ENCODE peak calls at places on chromosome 13, in ten cellular contexts. Q is left ventricle myocardium inferior, X is iPS DF 6.9, I is fibroblast of pulmonary artery, S is cardiac fibroblast, Y is IMR-90, Z is uterus, D is GM23248, P is adrenal gland, U is skeletal muscle cell. M is an unnamed sample.

GRCh38 chr13:31166591-31166990 is 4.9 kb upstream of the HSPH1 start:
- DNase-seq in Q (no peak), X (no peak), I (no peak), S (no peak), Y (peak), Z (no peak), D (no peak), P (no peak), U (no peak), M (no peak)

GRCh38 chr13:51920786-51921185 is 59.0 kb downstream of the CCDC70 start:
- DNase-seq in Q (no peak), X (no peak), I (no peak), S (no peak), Y (no peak), Z (no peak), D (no peak), P (peak), U (no peak), M (no peak)

GRCh38 chr13:110261166-110262081 is 45.5 kb downstream of the COL4A1 start:
- DNase-seq in Q (no peak), X (no peak), I (no peak), S (no peak), Y (no peak), Z (no peak), D (no peak), P (no peak), U (no peak), M (peak)

GRCh38 chr13:66154354-66154753 is 1075.8 kb downstream of the PCDH9 start:
- DNase-seq in Q (no peak), X (no peak), I (no peak), S (no peak), Y (no peak), Z (no peak), D (no peak), P (no peak), U (no peak), M (no peak)

GRCh38 chr13:48902421-48902820 is 73.3 kb upstream of the FNDC3A start:
- DNase-seq in Q (no peak), X (no peak), I (peak), S (peak), Y (peak), Z (no peak), D (peak), P (no peak), U (peak), M (no peak)

GRCh38 chr13:60386250-60386649 is 10.8 kb upstream of the TDRD3 start:
- DNase-seq in Q (no peak), X (no peak), I (no peak), S (no peak), Y (no peak), Z (no peak), D (no peak), P (no peak), U (no peak), M (no peak)

GRCh38 chr13:24630121-24630520 is 50.1 kb upstream of the ATP12A start:
- DNase-seq in Q (no peak), X (no peak), I (no peak), S (no peak), Y (no peak), Z (no peak), D (no peak), P (no peak), U (no peak), M (no peak)

GRCh38 chr13:95604534-95604915 is 40.0 kb downstream of the DZIP1 start:
- DNase-seq in Q (no peak), X (no peak), I (peak), S (no peak), Y (peak), Z (no peak), D (no peak), P (no peak), U (no peak), M (no peak)

GRCh38 chr13:76890036-76890435 is 3.8 kb upstream of the KCTD12 start:
- DNase-seq in Q (no peak), X (no peak), I (peak), S (peak), Y (peak), Z (no peak), D (peak), P (no peak), U (no peak), M (no peak)

GRCh38 chr13:81223784-81224501 is 883.0 kb upstream of the SPRY2 start:
- DNase-seq in Q (no peak), X (no peak), I (no peak), S (no peak), Y (no peak), Z (no peak), D (no peak), P (no peak), U (no peak), M (no peak)

GRCh38 chr13:79228972-79229371 is 177.1 kb downstream of the RBM26 start:
- DNase-seq in Q (no peak), X (no peak), I (no peak), S (no peak), Y (no peak), Z (no peak), D (no peak), P (no peak), U (no peak), M (no peak)

GRCh38 chr13:20161275-20161950 is 561 bp upstream of the GJA3 start:
- DNase-seq in Q (no peak), X (no peak), I (no peak), S (no peak), Y (no peak), Z (no peak), D (peak), P (peak), U (no peak), M (no peak)

GRCh38 chr13:109971745-109972090 is 185.3 kb upstream of the IRS2 start:
- DNase-seq in Q (no peak), X (no peak), I (no peak), S (no peak), Y (no peak), Z (no peak), D (no peak), P (no peak), U (no peak), M (no peak)

GRCh38 chr13:85725433-85725832 is 73.8 kb downstream of the SLITRK6 start:
- DNase-seq in Q (no peak), X (no peak), I (no peak), S (no peak), Y (no peak), Z (no peak), D (no peak), P (no peak), U (no peak), M (no peak)

GRCh38 chr13:60411983-60412382 is 15.0 kb downstream of the TDRD3 start:
- DNase-seq in Q (no peak), X (no peak), I (peak), S (peak), Y (no peak), Z (no peak), D (no peak), P (no peak), U (no peak), M (no peak)

GRCh38 chr13:71860547-71861131 is 6.4 kb downstream of the DACH1 start:
- DNase-seq in Q (no peak), X (no peak), I (no peak), S (no peak), Y (no peak), Z (no peak), D (no peak), P (no peak), U (no peak), M (no peak)

GRCh38 chr13:111216166-111216960 is 101.3 kb downstream of the ARHGEF7 start:
- DNase-seq in Q (no peak), X (no peak), I (peak), S (no peak), Y (peak), Z (no peak), D (peak), P (peak), U (no peak), M (peak)

GRCh38 chr13:20940083-20940482 is 37.5 kb upstream of the XPO4 start:
- DNase-seq in Q (no peak), X (no peak), I (peak), S (peak), Y (peak), Z (no peak), D (peak), P (no peak), U (peak), M (no peak)

GRCh38 chr13:114106526-114106925 is 25.9 kb downstream of the RASA3 start:
- DNase-seq in Q (no peak), X (no peak), I (no peak), S (no peak), Y (no peak), Z (no peak), D (no peak), P (no peak), U (no peak), M (no peak)

GRCh38 chr13:98332222-98332621 is 155.2 kb upstream of the RNF113B start:
- DNase-seq in Q (no peak), X (no peak), I (no peak), S (no peak), Y (no peak), Z (no peak), D (no peak), P (no peak), U (no peak), M (no peak)
- H3K4me3 ChIP-seq in Q (no peak), X (no peak), I (no peak), S (no peak), Y (no peak), Z (no peak), D (no peak), P (no peak), U (no peak), M (no peak)

GRCh38 chr13:97125051-97125809 is 96.9 kb upstream of the MBNL2 start:
- DNase-seq in Q (no peak), X (no peak), I (peak), S (peak), Y (peak), Z (peak), D (peak), P (peak), U (peak), M (no peak)
- H3K4me3 ChIP-seq in Q (peak), X (no peak), I (no peak), S (no peak), Y (no peak), Z (no peak), D (peak), P (no peak), U (no peak), M (no peak)

GRCh38 chr13:27360562-27360961 is 63.9 kb upstream of the GTF3A start:
- DNase-seq in Q (no peak), X (no peak), I (no peak), S (no peak), Y (peak), Z (no peak), D (peak), P (no peak), U (no peak), M (no peak)

GRCh38 chr13:27359203-27359821 is 65.1 kb upstream of the GTF3A start:
- DNase-seq in Q (peak), X (no peak), I (peak), S (peak), Y (peak), Z (peak), D (peak), P (peak), U (no peak), M (peak)

GRCh38 chr13:27367570-27367969 is 56.8 kb upstream of the GTF3A start:
- DNase-seq in Q (no peak), X (no peak), I (no peak), S (no peak), Y (no peak), Z (no peak), D (no peak), P (no peak), U (no peak), M (no peak)

GRCh38 chr13:27358420-27358819 is 66.0 kb upstream of the GTF3A start:
- DNase-seq in Q (no peak), X (no peak), I (no peak), S (no peak), Y (no peak), Z (no peak), D (no peak), P (no peak), U (no peak), M (no peak)

DNA sequence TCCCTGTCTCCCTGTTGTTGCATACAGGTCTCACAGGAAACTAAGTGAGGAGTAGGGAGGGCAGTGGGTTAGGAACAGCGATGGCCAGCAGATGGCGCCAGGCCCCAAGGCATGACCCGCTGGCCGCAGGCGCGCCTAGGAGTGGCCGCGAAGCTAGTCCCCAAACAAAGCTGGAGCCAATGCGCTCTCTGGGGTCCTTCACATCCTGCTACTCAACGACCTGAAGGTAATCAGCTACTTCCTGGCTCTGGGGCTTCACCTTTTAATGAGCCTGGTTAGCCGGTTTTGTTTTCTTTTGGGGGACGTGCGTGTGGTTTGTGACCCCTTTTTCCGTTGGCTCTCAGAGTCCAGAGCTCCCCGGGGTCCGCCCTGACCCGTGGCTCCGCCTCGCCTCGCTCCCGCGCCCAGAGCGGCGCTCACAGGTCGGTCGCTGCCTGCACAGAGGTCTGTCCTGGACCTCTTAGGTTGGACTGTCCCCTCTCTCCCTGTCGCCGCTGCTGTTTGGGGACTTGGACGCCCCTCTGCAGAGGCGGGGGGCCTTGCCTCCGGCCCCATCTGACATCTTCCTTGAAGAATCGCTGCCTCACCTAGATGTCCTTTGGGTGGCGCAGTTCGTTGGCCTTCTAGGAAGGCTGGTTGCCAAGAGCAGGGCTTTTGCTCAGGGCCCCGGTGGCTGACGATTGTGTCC is 62.2 kb upstream of the GTF3A start:
- DNase-seq in Q (peak), X (peak), I (peak), S (peak), Y (peak), Z (peak), D (peak), P (peak), U (peak), M (peak)
- H3K4me3 ChIP-seq in Q (peak), X (peak), I (peak), S (peak), Y (peak), Z (peak), D (peak), P (peak), U (peak), M (peak)

DNA sequence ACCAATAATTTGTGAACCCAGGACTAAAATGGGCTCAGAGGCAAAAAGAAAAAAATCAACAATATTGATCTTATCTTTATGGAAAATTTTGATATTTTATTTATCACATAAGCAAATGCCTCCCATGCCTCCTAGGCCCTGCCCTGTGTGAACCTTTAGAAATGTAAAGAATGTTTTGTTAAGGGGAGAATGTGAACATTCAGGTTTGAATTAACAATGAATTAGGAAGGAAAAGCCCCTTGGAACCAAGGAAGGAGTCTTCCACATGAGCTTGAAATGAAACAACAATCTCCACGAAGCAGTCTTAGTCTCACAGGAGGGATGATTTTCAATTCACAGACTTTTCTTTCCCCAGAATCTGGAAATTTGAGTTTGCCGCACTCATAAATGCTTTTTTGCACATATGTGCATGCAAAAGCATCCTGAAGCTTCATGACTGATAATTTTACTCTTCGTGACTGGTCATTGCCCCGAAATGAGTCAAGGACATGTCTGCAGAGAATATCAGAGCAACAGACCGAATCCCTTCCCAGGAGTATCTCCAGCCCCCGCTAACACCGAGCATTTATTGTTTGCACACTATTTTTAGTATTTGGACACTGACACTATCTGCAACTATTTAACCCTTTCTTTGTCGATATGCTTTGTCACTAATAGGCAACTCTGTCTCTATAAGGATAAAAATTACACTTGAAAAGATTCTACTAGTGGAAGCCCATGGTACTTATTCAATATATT is 135.2 kb downstream of the DCT start:
- DNase-seq in Q (no peak), X (peak), I (no peak), S (peak), Y (peak), Z (no peak), D (peak), P (no peak), U (no peak), M (no peak)
- H3K4me3 ChIP-seq in Q (no peak), X (no peak), I (no peak), S (no peak), Y (no peak), Z (no peak), D (no peak), P (no peak), U (no peak), M (no peak)

GRCh38 chr13:93338030-93338429 is 111.4 kb downstream of the GPC6 start:
- DNase-seq in Q (no peak), X (no peak), I (no peak), S (no peak), Y (no peak), Z (no peak), D (no peak), P (no peak), U (no peak), M (no peak)
- H3K4me3 ChIP-seq in Q (no peak), X (no peak), I (no peak), S (no peak), Y (no peak), Z (no peak), D (no peak), P (no peak), U (no peak), M (no peak)

M was measured in SJSA1.